ENCODE peak calls at places on chromosomes 16 and 17, in five cellular contexts. W is brain microvascular endothelial cell, S is ACHN, G is GM04504, H is H54. F is an unnamed sample.

GRCh38 chr17:67772679-67773078 is 52.6 kb upstream of the BPTF start:
- DNase-seq in G (no peak), W (no peak), H (no peak), S (no peak), F (no peak)

GRCh38 chr16:19515765-19516164 is 6.1 kb downstream of the GDE1 start:
- DNase-seq in G (no peak), H (no peak), W (no peak), S (no peak), F (no peak)

GRCh38 chr16:1745181-1745899 is 26.0 kb downstream of the NME3 start:
- DNase-seq in W (peak; percentile 55), H (peak; percentile 69), G (peak; percentile 59), S (no peak), F (no peak)

GRCh38 chr16:89374393-89374948 is 115.9 kb downstream of the ANKRD11 start:
- DNase-seq in H (no peak), G (no peak), S (no peak), W (peak; percentile 74), F (no peak)

GRCh38 chr17:8935194-8935593 is 30.3 kb downstream of the PIK3R5 start:
- DNase-seq in S (no peak), W (no peak), H (no peak), G (no peak), F (no peak)

GRCh38 chr17:48427598-48427997 is 2.4 kb downstream of the SKAP1 start:
- DNase-seq in G (no peak), W (no peak), H (no peak), S (peak; percentile 43), F (no peak)

GRCh38 chr17:19237389-19238166 is 412 bp downstream of the EPN2 start:
- DNase-seq in H (peak; percentile 37), S (peak; percentile 24), W (no peak), G (no peak), F (no peak)

GRCh38 chr16:71351558-71351901 is 7.0 kb upstream of the CALB2 start:
- DNase-seq in G (no peak), S (no peak), H (no peak), W (no peak), F (no peak)

GRCh38 chr16:5616841-5617240 is 519.2 kb upstream of the EEF2KMT start:
- DNase-seq in S (no peak), W (no peak), G (no peak), H (no peak), F (no peak)

GRCh38 chr17:73091770-73092517 is 544 bp downstream of the SLC39A11 start:
- DNase-seq in S (peak; percentile 32), G (no peak), W (no peak), H (peak; percentile 81), F (peak; percentile 67)

GRCh38 chr17:3512512-3513171 is 36.8 kb downstream of the ASPA start:
- DNase-seq in G (peak; percentile 61), W (peak; percentile 31), H (no peak), S (no peak), F (no peak)

GRCh38 chr16:1097800-1098199 is 1.8 kb upstream of the C1QTNF8 start:
- DNase-seq in G (no peak), H (peak; percentile 88), W (no peak), S (peak; percentile 20), F (no peak)

GRCh38 chr16:71963125-71963875 is 36.9 kb downstream of the PKD1L3 start:
- DNase-seq in H (no peak), S (no peak), G (no peak), W (no peak), F (peak; percentile 23)

GRCh38 chr17:71636644-71637043 is 484.2 kb upstream of the SOX9 start:
- DNase-seq in G (no peak), W (no peak), S (no peak), H (no peak), F (no peak)